ENCODE peak calls at places on chromosomes 13 and 19, in four cellular contexts. T is A549, X is kidney, J is fibroblast of lung. S is an unnamed sample. For H3K4me1, the result is how much of the 10 kb centered on the place peaks cover.

GRCh38 chr13:27183561-27184147 is 12.0 kb upstream of the USP12 start:
- DNase-seq in T (no peak), X (no peak), J (peak), S (no peak)

GRCh38 chr13:32253911-32254399 is 61.2 kb downstream of the ZAR1L start:
- DNase-seq in T (no peak), X (no peak), J (no peak), S (no peak)

GRCh38 chr13:35549481-35549880 is 73.0 kb upstream of the MAB21L1 start:
- DNase-seq in T (peak), X (no peak), J (peak), S (no peak)

GRCh38 chr19:18637644-18638630 is 1.1 kb downstream of the KLHL26 start:
- DNase-seq in T (peak), X (peak), J (no peak), S (no peak)

GRCh38 chr13:98978280-98978679 is 416 bp upstream of the DOCK9 start:
- DNase-seq in T (no peak), X (no peak), J (peak), S (no peak)

GRCh38 chr19:9793051-9793591 is 24.6 kb upstream of the ZNF846 start:
- DNase-seq in T (no peak), X (peak), J (peak), S (peak)

GRCh38 chr19:32599736-32600157 is 18.8 kb downstream of the PDCD5 start:
- DNase-seq in T (peak), X (no peak), J (peak), S (peak)

GRCh38 chr13:83503424-83503823 is 378.9 kb downstream of the SLITRK1 start:
- DNase-seq in T (no peak), X (no peak), J (peak), S (no peak)

GRCh38 chr19:18999896-19000620 is 33.3 kb downstream of the SUGP2 start:
- DNase-seq in T (no peak), X (no peak), J (no peak), S (no peak)

GRCh38 chr19:9155591-9155990 is 15.4 kb downstream of the ZNF317 start:
- DNase-seq in T (no peak), X (no peak), J (no peak), S (no peak)

GRCh38 chr13:21320642-21321034 is 138.5 kb downstream of the ZDHHC20 start:
- DNase-seq in T (no peak), X (no peak), J (no peak), S (no peak)

GRCh38 chr13:21047591-21048282 is 13.6 kb downstream of the LATS2 start:
- DNase-seq in T (no peak), X (no peak), J (no peak), S (no peak)

GRCh38 chr19:15463865-15464371 is 426 bp downstream of the RASAL3 start:
- DNase-seq in T (no peak), X (peak), J (no peak), S (no peak)

GRCh38 chr13:40433577-40433976 is 232.9 kb downstream of the FOXO1 start:
- DNase-seq in T (no peak), X (no peak), J (no peak), S (no peak)

GRCh38 chr19:4083677-4084546 is 17.2 kb upstream of the ZBTB7A start:
- DNase-seq in T (no peak), X (peak), J (no peak), S (peak)

GRCh38 chr19:33382006-33382405 is 8.5 kb downstream of the CEBPG start:
- DNase-seq in T (no peak), X (no peak), J (no peak), S (no peak)

GRCh38 chr13:35992964-35993363 is 138.2 kb downstream of the DCLK1 start:
- DNase-seq in T (no peak), X (no peak), J (no peak), S (no peak)

GRCh38 chr13:102724923-102725322 is 30.1 kb upstream of the METTL21C start:
- DNase-seq in T (peak), X (no peak), J (peak), S (no peak)

GRCh38 chr13:61156753-61157152 is 258.9 kb downstream of the PCDH20 start:
- DNase-seq in T (no peak), X (no peak), J (peak), S (no peak)

GRCh38 chr19:47675859-47676258 is 37.4 kb upstream of the EHD2 start:
- DNase-seq in T (no peak), X (no peak), J (no peak), S (no peak)

GRCh38 chr19:10211691-10212090 is 16.9 kb upstream of the DNMT1 start:
- DNase-seq in T (no peak), X (no peak), J (no peak), S (no peak)

GRCh38 chr13:81393686-81394085 is 1052.8 kb upstream of the SPRY2 start:
- DNase-seq in T (no peak), X (no peak), J (no peak), S (no peak)

GRCh38 chr13:75258159-75258782 is 223.7 kb downstream of the TBC1D4 start:
- DNase-seq in T (no peak), X (no peak), J (peak), S (no peak)

GRCh38 chr13:72113070-72113469 is 246.1 kb upstream of the DACH1 start:
- DNase-seq in T (no peak), X (no peak), J (no peak), S (no peak)

GRCh38 chr13:61664821-61665705 is 249.4 kb upstream of the PCDH20 start:
- DNase-seq in T (no peak), X (peak), J (peak), S (no peak)

GRCh38 chr13:46615888-46616531 is 63.0 kb downstream of the LRCH1 start:
- DNase-seq in T (no peak), X (no peak), J (peak), S (no peak)

GRCh38 chr13:40063743-40064142 is 408.3 kb downstream of the COG6 start:
- DNase-seq in T (no peak), X (no peak), J (peak), S (no peak)

GRCh38 chr19:56654151-56654550 is 11.2 kb downstream of the SMIM17 start:
- DNase-seq in T (no peak), X (no peak), J (no peak), S (no peak)

GRCh38 chr19:29323046-29323971 is 110.4 kb upstream of the UQCRFS1 start:
- DNase-seq in T (no peak), X (no peak), J (no peak), S (no peak)

GRCh38 chr13:72539925-72540324 is 187.5 kb downstream of the MZT1 start:
- DNase-seq in T (no peak), X (no peak), J (no peak), S (no peak)

DNA sequence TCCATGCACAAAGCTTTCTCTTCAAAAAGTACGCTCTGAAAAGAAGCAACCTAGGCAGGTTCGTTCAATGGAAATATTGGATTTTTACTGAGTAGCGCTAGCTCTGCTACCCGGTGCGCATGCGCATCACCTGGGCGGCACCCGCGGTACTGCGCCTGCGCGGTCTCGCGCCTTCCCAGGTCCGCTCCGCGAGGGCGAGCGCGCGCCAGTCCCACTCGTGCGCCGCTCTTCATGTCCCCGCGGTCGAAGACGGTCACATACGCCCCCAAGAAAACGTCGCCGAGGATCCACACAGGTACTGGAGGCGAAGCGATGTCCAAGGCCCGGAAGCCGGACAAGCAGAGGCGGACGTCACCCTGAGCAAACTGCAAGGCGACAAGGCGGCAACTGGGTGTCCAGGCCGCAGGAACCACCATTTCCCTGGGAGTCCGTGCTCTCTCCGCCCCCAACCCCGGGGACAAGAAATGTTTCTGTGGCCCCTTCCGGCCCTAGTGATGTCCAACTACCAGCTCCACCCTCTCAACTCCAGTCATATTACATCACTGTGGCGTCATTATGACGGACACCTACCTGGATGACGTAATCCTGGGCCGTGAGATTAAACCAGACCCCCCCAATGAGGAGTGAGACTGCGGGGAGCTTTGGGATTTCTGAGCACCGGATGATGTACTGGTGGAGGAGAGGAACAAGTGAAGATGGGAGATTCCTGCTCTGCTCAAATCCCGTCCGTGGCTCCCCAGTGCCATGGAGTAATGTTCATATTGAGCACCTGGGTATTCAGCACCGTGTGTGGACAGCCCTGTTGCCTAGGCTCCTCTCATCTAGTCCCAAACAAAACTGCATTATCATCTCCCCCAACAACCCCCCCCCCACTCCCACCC is 4.8 kb upstream of the KCNC3 start:
- DNase-seq in T (peak), X (peak), J (no peak), S (peak)
- H3K4me1 ChIP-seq in T (under half), X (under half), J (under half), S (under half)

GRCh38 chr13:113853518-113854237 is 10.2 kb downstream of the GAS6 start:
- DNase-seq in T (no peak), X (peak), J (no peak), S (no peak)
- H3K4me1 ChIP-seq in T (under half), X (half or more), J (under half), S (half or more)

DNA sequence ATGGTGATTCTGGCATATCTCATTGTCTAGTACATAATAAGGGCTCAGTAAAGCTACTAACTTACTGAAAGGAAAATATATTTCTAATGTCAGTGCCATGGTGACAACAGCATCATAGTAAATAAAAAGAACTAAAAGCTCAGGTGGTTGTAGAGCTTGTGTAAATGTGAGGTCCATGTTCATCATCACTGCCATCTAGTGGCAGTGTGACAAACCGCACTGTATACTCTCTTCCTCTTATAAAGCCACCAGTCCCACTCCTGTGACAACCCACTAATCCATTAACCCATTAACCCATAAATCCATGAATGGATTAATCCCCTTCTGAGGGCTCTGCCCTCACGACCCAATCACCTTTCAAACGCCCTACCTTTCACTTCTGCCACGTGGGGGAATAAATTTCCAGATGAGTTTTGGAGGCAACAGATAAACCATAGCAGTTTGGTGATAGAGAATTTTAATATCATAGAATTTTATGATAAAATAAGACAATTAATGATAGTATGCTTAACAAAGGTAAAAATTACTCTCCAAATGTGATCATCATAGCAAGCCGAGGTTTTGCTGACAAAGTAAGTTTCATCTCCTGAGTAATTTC is 160.4 kb upstream of the SGCG start:
- DNase-seq in T (peak), X (no peak), J (peak), S (no peak)
- H3K4me1 ChIP-seq in T (under half), X (under half), J (under half), S (under half)

DNA sequence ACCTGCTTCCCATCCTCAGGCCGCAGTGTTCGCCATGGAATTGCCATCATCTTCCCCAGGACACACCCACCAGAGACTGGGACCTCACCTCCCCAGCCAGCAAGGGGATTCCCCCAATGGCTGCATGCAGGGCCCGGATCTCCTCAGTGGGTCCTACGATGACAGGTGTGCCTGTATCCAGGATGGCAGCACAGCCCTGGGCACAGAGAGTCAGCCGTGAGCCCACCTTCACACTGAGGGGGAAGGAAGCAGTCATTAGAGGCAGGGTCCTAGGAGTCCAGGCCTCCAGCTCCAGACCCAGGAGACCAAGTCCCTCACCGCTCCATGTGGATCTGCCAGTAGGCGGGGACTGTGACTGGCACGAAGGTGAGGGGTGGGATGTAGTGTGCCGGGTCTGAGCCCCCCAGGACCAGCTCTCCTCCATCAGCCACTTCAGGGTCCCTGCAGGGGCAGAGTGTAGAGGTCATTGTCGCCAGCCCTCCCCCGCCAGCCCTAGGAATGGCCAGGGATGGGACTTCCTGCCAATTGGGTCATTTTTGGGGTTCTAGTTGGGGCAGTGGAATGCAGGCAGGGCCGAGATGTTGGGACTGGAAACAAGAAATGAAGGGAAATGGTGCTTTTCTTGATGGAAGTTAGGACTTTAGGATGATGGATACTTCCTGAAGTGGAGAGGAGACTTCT is 5.7 kb upstream of the KCNC3 start:
- DNase-seq in T (no peak), X (peak), J (no peak), S (no peak)
- H3K4me1 ChIP-seq in T (under half), X (under half), J (under half), S (under half)

GRCh38 chr19:16875584-16876555 is 12.9 kb upstream of the F2RL3 start:
- DNase-seq in T (no peak), X (no peak), J (no peak), S (no peak)

GRCh38 chr19:16872728-16873127 is 16.1 kb upstream of the F2RL3 start:
- DNase-seq in T (no peak), X (peak), J (no peak), S (no peak)

GRCh38 chr19:16874250-16874977 is 14.4 kb upstream of the F2RL3 start:
- DNase-seq in T (no peak), X (no peak), J (no peak), S (no peak)

GRCh38 chr19:16871870-16872269 is 16.9 kb upstream of the F2RL3 start:
- DNase-seq in T (no peak), X (peak), J (no peak), S (peak)

DNA sequence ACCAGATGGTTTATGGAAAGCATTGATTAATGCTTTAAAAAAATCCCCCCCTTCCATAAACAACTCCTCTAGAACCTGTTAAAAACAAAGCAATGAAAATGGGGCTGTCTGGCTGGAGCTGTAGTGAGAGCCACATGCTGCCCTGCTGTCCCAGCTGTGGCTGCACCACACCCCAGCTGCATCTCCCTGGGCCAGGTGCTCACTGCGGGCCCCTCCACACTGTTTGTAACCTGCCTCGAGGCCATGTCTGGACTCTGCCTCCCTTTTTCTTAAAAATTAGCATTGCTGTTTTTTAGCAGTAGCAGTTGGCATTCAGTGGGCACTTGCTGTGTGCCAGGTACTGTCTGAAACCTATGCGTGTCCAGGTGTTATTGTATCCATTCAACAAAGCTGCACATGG is 15.2 kb upstream of the F2RL3 start:
- DNase-seq in T (no peak), X (no peak), J (no peak), S (no peak)
- H3K4me1 ChIP-seq in T (under half), X (under half), J (under half), S (under half)

DNA sequence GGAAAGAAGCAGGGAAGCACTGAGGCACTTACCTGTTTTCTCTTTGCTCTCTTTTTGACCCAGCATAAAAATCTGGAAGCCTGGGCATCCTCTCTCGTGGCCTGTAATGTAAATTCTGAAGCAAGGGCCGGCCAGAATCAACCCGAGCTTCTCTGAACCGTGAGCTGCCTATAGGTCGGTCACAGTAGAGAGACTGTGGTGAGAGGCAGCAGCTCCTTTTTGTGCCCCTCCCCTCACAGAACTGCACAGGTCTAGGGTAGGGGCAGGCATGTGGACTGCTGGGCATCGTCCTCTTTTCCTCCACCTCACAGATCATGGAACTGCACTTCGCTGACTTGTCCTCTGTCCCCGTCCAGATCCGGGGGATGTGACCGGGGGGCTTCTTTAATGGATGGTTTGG is 12.5 kb downstream of the FAM124A start:
- DNase-seq in T (no peak), X (no peak), J (no peak), S (no peak)
- H3K4me1 ChIP-seq in T (under half), X (under half), J (under half), S (under half)

DNA sequence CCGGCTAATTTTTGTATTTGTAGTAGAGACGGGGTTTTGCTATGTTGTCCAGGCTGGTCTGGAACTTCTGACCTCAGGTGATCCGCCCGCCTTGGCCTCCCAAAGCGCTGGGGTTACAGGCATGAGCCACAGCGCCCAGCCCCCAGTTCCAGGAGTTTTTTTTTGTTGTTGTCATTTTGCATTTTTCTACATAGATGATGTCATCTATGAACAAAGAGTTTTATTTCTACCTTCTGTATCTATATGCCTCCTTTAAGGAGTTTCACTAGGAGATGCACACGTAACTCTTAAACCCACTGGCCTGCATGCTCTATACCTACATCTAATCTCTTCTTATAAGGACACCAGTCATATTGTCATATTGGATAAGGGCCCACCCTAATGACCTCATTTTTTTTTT is 4.8 kb downstream of the DHDH start:
- DNase-seq in T (no peak), X (peak), J (no peak), S (no peak)
- H3K4me1 ChIP-seq in T (under half), X (under half), J (under half), S (under half)

GRCh38 chr19:942133-942645 is 16.4 kb downstream of the ARID3A start:
- DNase-seq in T (no peak), X (peak), J (no peak), S (no peak)
- H3K4me1 ChIP-seq in T (under half), X (under half), J (under half), S (under half)

GRCh38 chr13:114269281-114269770 is 12.1 kb upstream of the UPF3A start:
- DNase-seq in T (no peak), X (no peak), J (no peak), S (no peak)

GRCh38 chr13:114279770-114280169 is 1.6 kb upstream of the UPF3A start:
- DNase-seq in T (no peak), X (no peak), J (no peak), S (no peak)

GRCh38 chr13:114279146-114279545 is 2.3 kb upstream of the UPF3A start:
- DNase-seq in T (no peak), X (no peak), J (no peak), S (no peak)

GRCh38 chr13:114272977-114273376 is 8.4 kb upstream of the UPF3A start:
- DNase-seq in T (no peak), X (no peak), J (no peak), S (no peak)

DNA sequence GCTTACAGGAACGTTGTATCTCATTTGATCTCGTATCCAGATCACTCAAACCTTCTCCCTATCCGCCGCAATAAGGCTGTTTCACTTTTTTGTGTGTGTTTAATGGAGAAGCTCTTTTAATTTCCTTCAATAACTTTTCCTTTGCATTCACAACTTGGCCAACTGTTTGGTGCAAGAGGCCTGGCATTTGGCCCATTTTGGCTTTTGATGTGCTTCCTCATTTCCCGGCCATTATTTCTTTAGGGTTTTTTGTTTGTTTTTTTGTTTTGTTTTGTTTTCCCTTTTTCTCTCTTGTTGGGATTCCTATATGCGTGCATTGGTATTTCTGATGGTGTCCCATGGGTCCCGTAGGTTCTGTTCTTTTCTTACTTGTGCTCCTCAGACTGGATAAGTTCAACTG is 6.1 kb upstream of the UPF3A start:
- DNase-seq in T (no peak), X (no peak), J (no peak), S (no peak)
- H3K4me1 ChIP-seq in T (under half), X (under half), J (under half), S (under half)